ENCODE peak calls at places on chromosomes 5 and 9, in six cellular contexts. P, L, S, W, C and U are unnamed samples.
A peak's percentile ranks its signal among the peaks of the same experiment; 100 is the strongest.

GRCh38 chr5:154461531-154461930 is 15.7 kb downstream of the SAP30L start:
- DNase-seq in P (no peak), L (no peak), S (no peak), W (no peak), C (no peak), U (no peak)

GRCh38 chr5:113382736-113383135 is 52.1 kb downstream of the TSSK1B start:
- DNase-seq in P (no peak), L (no peak), S (no peak), W (no peak), C (no peak), U (no peak)

GRCh38 chr5:71564884-71565283 is 22.3 kb upstream of the MCCC2 start:
- DNase-seq in P (no peak), L (no peak), S (no peak), W (no peak), C (no peak), U (no peak)

GRCh38 chr5:43401827-43402226 is 10.4 kb downstream of the CCL28 start:
- DNase-seq in P (no peak), L (no peak), S (no peak), W (no peak), C (no peak), U (no peak)

GRCh38 chr9:4678679-4679267 is 596 bp upstream of the CDC37L1 start:
- DNase-seq in P (no peak), L (no peak), S (no peak), W (no peak), C (no peak), U (peak; percentile 28)

GRCh38 chr9:97462159-97462558 is 39.3 kb upstream of the TMOD1 start:
- DNase-seq in P (no peak), L (no peak), S (no peak), W (no peak), C (no peak), U (no peak)

GRCh38 chr9:99621040-99621439 is 200.6 kb upstream of the NR4A3 start:
- DNase-seq in P (no peak), L (no peak), S (no peak), W (no peak), C (no peak), U (no peak)

GRCh38 chr9:125260564-125260963 is 1.1 kb upstream of the GAPVD1 start:
- DNase-seq in P (no peak), L (no peak), S (no peak), W (no peak), C (no peak), U (no peak)

GRCh38 chr5:180336234-180337020 is 16.7 kb downstream of the GFPT2 start:
- DNase-seq in P (no peak), L (no peak), S (no peak), W (no peak), C (no peak), U (no peak)

GRCh38 chr9:1032181-1032580 is 18.0 kb upstream of the DMRT2 start:
- DNase-seq in P (no peak), L (no peak), S (no peak), W (no peak), C (no peak), U (no peak)

GRCh38 chr9:5231212-5231611 is at the start of gene INSL4:
- DNase-seq in P (no peak), L (no peak), S (no peak), W (no peak), C (no peak), U (no peak)

GRCh38 chr5:59354274-59354673 is 539.3 kb downstream of the PDE4D start:
- DNase-seq in P (no peak), L (no peak), S (no peak), W (no peak), C (no peak), U (no peak)

GRCh38 chr5:153511632-153512031 is 21.2 kb downstream of the GRIA1 start:
- DNase-seq in P (no peak), L (no peak), S (no peak), W (no peak), C (no peak), U (no peak)

GRCh38 chr5:139091439-139092156 is 106.6 kb downstream of the SIL1 start:
- DNase-seq in P (no peak), L (no peak), S (no peak), W (no peak), C (no peak), U (no peak)

GRCh38 chr5:1133510-1134255 is 21.8 kb upstream of the SLC12A7 start:
- DNase-seq in P (no peak), L (no peak), S (no peak), W (no peak), C (no peak), U (peak; percentile 42)

GRCh38 chr9:136442330-136442729 is 2.7 kb upstream of the INPP5E start:
- DNase-seq in P (no peak), L (no peak), S (no peak), W (no peak), C (no peak), U (no peak)

GRCh38 chr5:96572864-96573512 is 89.2 kb upstream of the CAST start:
- DNase-seq in P (no peak), L (no peak), S (no peak), W (no peak), C (no peak), U (no peak)

GRCh38 chr5:64339776-64340175 is 166.0 kb upstream of the RGS7BP start:
- DNase-seq in P (no peak), L (no peak), S (no peak), W (no peak), C (no peak), U (no peak)

GRCh38 chr9:14158911-14159310 is 155.0 kb downstream of the NFIB start:
- DNase-seq in P (no peak), L (no peak), S (no peak), W (peak; percentile 9), C (no peak), U (no peak)

GRCh38 chr5:181100121-181101015 is 30.6 kb downstream of the OR2V1 start:
- DNase-seq in P (no peak), L (no peak), S (no peak), W (no peak), C (no peak), U (peak; percentile 32)

GRCh38 chr9:90942555-90942954 is 140.9 kb downstream of the SYK start:
- DNase-seq in P (no peak), L (no peak), S (no peak), W (no peak), C (no peak), U (peak; percentile 42)

GRCh38 chr9:134059188-134059641 is 8.6 kb downstream of the BRD3 start:
- DNase-seq in P (no peak), L (no peak), S (no peak), W (no peak), C (no peak), U (no peak)

GRCh38 chr9:71628247-71628646 is 140.1 kb downstream of the CEMIP2 start:
- DNase-seq in P (no peak), L (no peak), S (no peak), W (no peak), C (no peak), U (no peak)

GRCh38 chr5:57863661-57864060 is 381.1 kb upstream of the ACTBL2 start:
- DNase-seq in P (no peak), L (no peak), S (no peak), W (no peak), C (no peak), U (no peak)

GRCh38 chr5:59540366-59540765 is 353.2 kb downstream of the PDE4D start:
- DNase-seq in P (no peak), L (no peak), S (no peak), W (no peak), C (no peak), U (no peak)

GRCh38 chr9:109310486-109310901 is 10.4 kb downstream of the EPB41L4B start:
- DNase-seq in P (no peak), L (no peak), S (no peak), W (no peak), C (no peak), U (no peak)